ENCODE peak calls at places on chromosome 14, in eight cellular contexts. One of them, this sample, is unnamed.

GRCh38 chr14:44606576-44606975 is 99.5 kb upstream of the FSCB start:
- DNase-seq in activated naive CD8-positive, alpha-beta T cell treated with anti-CD3 and anti-CD28 coated beads, Interleukin-2, amount 10 ng/mL, durations not matched to agents 7 days and 5 days: no peak
- DNase-seq in choroid plexus epithelial cell: no peak
- DNase-seq in stimulated activated CD8-positive, alpha-beta memory T cell treated with anti-CD3 and anti-CD28 coated beads, Interleukin-4, amount 100 ng/mL, for 1 hour: no peak
- DNase-seq in effector memory CD8-positive, alpha-beta T cell: no peak
- DNase-seq in fibroblast of the aortic adventitia: no peak
- DNase-seq in ecto neural progenitor cell: no peak
- DNase-seq in OCI-M1: no peak
- DNase-seq in this sample: no peak

GRCh38 chr14:31510222-31510621 is 22.4 kb upstream of the GPR33 start:
- DNase-seq in choroid plexus epithelial cell: peak
- DNase-seq in stimulated activated CD8-positive, alpha-beta memory T cell treated with anti-CD3 and anti-CD28 coated beads, Interleukin-4, amount 100 ng/mL, for 1 hour: no peak
- DNase-seq in activated naive CD8-positive, alpha-beta T cell treated with anti-CD3 and anti-CD28 coated beads, Interleukin-2, amount 10 ng/mL, durations not matched to agents 7 days and 5 days: no peak
- DNase-seq in effector memory CD8-positive, alpha-beta T cell: no peak
- DNase-seq in ecto neural progenitor cell: no peak
- DNase-seq in fibroblast of the aortic adventitia: peak
- DNase-seq in OCI-M1: peak
- DNase-seq in this sample: no peak

GRCh38 chr14:52333823-52334657 is 19.9 kb downstream of the PTGER2 start:
- DNase-seq in fibroblast of the aortic adventitia: peak
- DNase-seq in OCI-M1: no peak
- DNase-seq in effector memory CD8-positive, alpha-beta T cell: no peak
- DNase-seq in stimulated activated CD8-positive, alpha-beta memory T cell treated with anti-CD3 and anti-CD28 coated beads, Interleukin-4, amount 100 ng/mL, for 1 hour: no peak
- DNase-seq in activated naive CD8-positive, alpha-beta T cell treated with anti-CD3 and anti-CD28 coated beads, Interleukin-2, amount 10 ng/mL, durations not matched to agents 7 days and 5 days: no peak
- DNase-seq in choroid plexus epithelial cell: peak
- DNase-seq in ecto neural progenitor cell: no peak
- DNase-seq in this sample: no peak

GRCh38 chr14:29681308-29681707 is 246.3 kb downstream of the PRKD1 start:
- DNase-seq in fibroblast of the aortic adventitia: no peak
- DNase-seq in ecto neural progenitor cell: no peak
- DNase-seq in activated naive CD8-positive, alpha-beta T cell treated with anti-CD3 and anti-CD28 coated beads, Interleukin-2, amount 10 ng/mL, durations not matched to agents 7 days and 5 days: no peak
- DNase-seq in effector memory CD8-positive, alpha-beta T cell: no peak
- DNase-seq in OCI-M1: no peak
- DNase-seq in stimulated activated CD8-positive, alpha-beta memory T cell treated with anti-CD3 and anti-CD28 coated beads, Interleukin-4, amount 100 ng/mL, for 1 hour: no peak
- DNase-seq in choroid plexus epithelial cell: no peak
- DNase-seq in this sample: no peak

GRCh38 chr14:58296731-58297130 is 1.6 kb upstream of the ARID4A start:
- DNase-seq in activated naive CD8-positive, alpha-beta T cell treated with anti-CD3 and anti-CD28 coated beads, Interleukin-2, amount 10 ng/mL, durations not matched to agents 7 days and 5 days: no peak
- DNase-seq in effector memory CD8-positive, alpha-beta T cell: no peak
- DNase-seq in stimulated activated CD8-positive, alpha-beta memory T cell treated with anti-CD3 and anti-CD28 coated beads, Interleukin-4, amount 100 ng/mL, for 1 hour: no peak
- DNase-seq in choroid plexus epithelial cell: peak
- DNase-seq in fibroblast of the aortic adventitia: peak
- DNase-seq in ecto neural progenitor cell: no peak
- DNase-seq in OCI-M1: peak
- DNase-seq in this sample: no peak

GRCh38 chr14:21089877-21090193 is 8.6 kb downstream of the ZNF219 start:
- DNase-seq in OCI-M1: no peak
- DNase-seq in fibroblast of the aortic adventitia: no peak
- DNase-seq in effector memory CD8-positive, alpha-beta T cell: no peak
- DNase-seq in ecto neural progenitor cell: no peak
- DNase-seq in activated naive CD8-positive, alpha-beta T cell treated with anti-CD3 and anti-CD28 coated beads, Interleukin-2, amount 10 ng/mL, durations not matched to agents 7 days and 5 days: no peak
- DNase-seq in choroid plexus epithelial cell: no peak
- DNase-seq in stimulated activated CD8-positive, alpha-beta memory T cell treated with anti-CD3 and anti-CD28 coated beads, Interleukin-4, amount 100 ng/mL, for 1 hour: no peak
- DNase-seq in this sample: no peak

GRCh38 chr14:91140672-91141071 is 26.8 kb downstream of the DGLUCY start:
- DNase-seq in OCI-M1: peak
- DNase-seq in ecto neural progenitor cell: no peak
- DNase-seq in activated naive CD8-positive, alpha-beta T cell treated with anti-CD3 and anti-CD28 coated beads, Interleukin-2, amount 10 ng/mL, durations not matched to agents 7 days and 5 days: no peak
- DNase-seq in stimulated activated CD8-positive, alpha-beta memory T cell treated with anti-CD3 and anti-CD28 coated beads, Interleukin-4, amount 100 ng/mL, for 1 hour: no peak
- DNase-seq in choroid plexus epithelial cell: peak
- DNase-seq in fibroblast of the aortic adventitia: peak
- DNase-seq in effector memory CD8-positive, alpha-beta T cell: no peak
- DNase-seq in this sample: no peak

GRCh38 chr14:75242546-75243273 is 35.9 kb upstream of the FOS start:
- DNase-seq in choroid plexus epithelial cell: peak
- DNase-seq in stimulated activated CD8-positive, alpha-beta memory T cell treated with anti-CD3 and anti-CD28 coated beads, Interleukin-4, amount 100 ng/mL, for 1 hour: no peak
- DNase-seq in OCI-M1: no peak
- DNase-seq in effector memory CD8-positive, alpha-beta T cell: no peak
- DNase-seq in ecto neural progenitor cell: no peak
- DNase-seq in fibroblast of the aortic adventitia: peak
- DNase-seq in activated naive CD8-positive, alpha-beta T cell treated with anti-CD3 and anti-CD28 coated beads, Interleukin-2, amount 10 ng/mL, durations not matched to agents 7 days and 5 days: no peak
- DNase-seq in this sample: no peak

GRCh38 chr14:91835920-91836843 is 31.2 kb downstream of the TC2N start:
- DNase-seq in choroid plexus epithelial cell: peak
- DNase-seq in OCI-M1: no peak
- DNase-seq in fibroblast of the aortic adventitia: no peak
- DNase-seq in effector memory CD8-positive, alpha-beta T cell: peak
- DNase-seq in activated naive CD8-positive, alpha-beta T cell treated with anti-CD3 and anti-CD28 coated beads, Interleukin-2, amount 10 ng/mL, durations not matched to agents 7 days and 5 days: peak
- DNase-seq in ecto neural progenitor cell: peak
- DNase-seq in stimulated activated CD8-positive, alpha-beta memory T cell treated with anti-CD3 and anti-CD28 coated beads, Interleukin-4, amount 100 ng/mL, for 1 hour: peak
- DNase-seq in this sample: peak

GRCh38 chr14:65168840-65169239 is 66.5 kb upstream of the MAX start:
- DNase-seq in OCI-M1: no peak
- DNase-seq in activated naive CD8-positive, alpha-beta T cell treated with anti-CD3 and anti-CD28 coated beads, Interleukin-2, amount 10 ng/mL, durations not matched to agents 7 days and 5 days: no peak
- DNase-seq in choroid plexus epithelial cell: peak
- DNase-seq in effector memory CD8-positive, alpha-beta T cell: no peak
- DNase-seq in fibroblast of the aortic adventitia: peak
- DNase-seq in ecto neural progenitor cell: no peak
- DNase-seq in stimulated activated CD8-positive, alpha-beta memory T cell treated with anti-CD3 and anti-CD28 coated beads, Interleukin-4, amount 100 ng/mL, for 1 hour: no peak
- DNase-seq in this sample: no peak

GRCh38 chr14:67456732-67457131 is 31.8 kb downstream of the TMEM229B start:
- DNase-seq in activated naive CD8-positive, alpha-beta T cell treated with anti-CD3 and anti-CD28 coated beads, Interleukin-2, amount 10 ng/mL, durations not matched to agents 7 days and 5 days: no peak
- DNase-seq in OCI-M1: no peak
- DNase-seq in ecto neural progenitor cell: no peak
- DNase-seq in effector memory CD8-positive, alpha-beta T cell: no peak
- DNase-seq in stimulated activated CD8-positive, alpha-beta memory T cell treated with anti-CD3 and anti-CD28 coated beads, Interleukin-4, amount 100 ng/mL, for 1 hour: no peak
- DNase-seq in choroid plexus epithelial cell: no peak
- DNase-seq in fibroblast of the aortic adventitia: no peak
- DNase-seq in this sample: no peak

GRCh38 chr14:36766974-36767373 is 105.3 kb downstream of the PAX9 start:
- DNase-seq in ecto neural progenitor cell: no peak
- DNase-seq in OCI-M1: no peak
- DNase-seq in activated naive CD8-positive, alpha-beta T cell treated with anti-CD3 and anti-CD28 coated beads, Interleukin-2, amount 10 ng/mL, durations not matched to agents 7 days and 5 days: no peak
- DNase-seq in choroid plexus epithelial cell: no peak
- DNase-seq in stimulated activated CD8-positive, alpha-beta memory T cell treated with anti-CD3 and anti-CD28 coated beads, Interleukin-4, amount 100 ng/mL, for 1 hour: no peak
- DNase-seq in fibroblast of the aortic adventitia: no peak
- DNase-seq in effector memory CD8-positive, alpha-beta T cell: no peak
- DNase-seq in this sample: no peak

GRCh38 chr14:73634333-73634833 is 10.4 kb upstream of the DNAL1 start:
- DNase-seq in effector memory CD8-positive, alpha-beta T cell: no peak
- DNase-seq in ecto neural progenitor cell: no peak
- DNase-seq in stimulated activated CD8-positive, alpha-beta memory T cell treated with anti-CD3 and anti-CD28 coated beads, Interleukin-4, amount 100 ng/mL, for 1 hour: no peak
- DNase-seq in activated naive CD8-positive, alpha-beta T cell treated with anti-CD3 and anti-CD28 coated beads, Interleukin-2, amount 10 ng/mL, durations not matched to agents 7 days and 5 days: no peak
- DNase-seq in choroid plexus epithelial cell: peak
- DNase-seq in fibroblast of the aortic adventitia: no peak
- DNase-seq in OCI-M1: no peak
- DNase-seq in this sample: peak

GRCh38 chr14:91367173-91368171 is 50.1 kb downstream of the CCDC88C start:
- DNase-seq in ecto neural progenitor cell: no peak
- DNase-seq in effector memory CD8-positive, alpha-beta T cell: peak
- DNase-seq in OCI-M1: no peak
- DNase-seq in activated naive CD8-positive, alpha-beta T cell treated with anti-CD3 and anti-CD28 coated beads, Interleukin-2, amount 10 ng/mL, durations not matched to agents 7 days and 5 days: no peak
- DNase-seq in fibroblast of the aortic adventitia: no peak
- DNase-seq in choroid plexus epithelial cell: peak
- DNase-seq in stimulated activated CD8-positive, alpha-beta memory T cell treated with anti-CD3 and anti-CD28 coated beads, Interleukin-4, amount 100 ng/mL, for 1 hour: no peak
- DNase-seq in this sample: no peak

GRCh38 chr14:44564908-44565307 is 57.8 kb upstream of the FSCB start:
- DNase-seq in OCI-M1: no peak
- DNase-seq in stimulated activated CD8-positive, alpha-beta memory T cell treated with anti-CD3 and anti-CD28 coated beads, Interleukin-4, amount 100 ng/mL, for 1 hour: no peak
- DNase-seq in ecto neural progenitor cell: no peak
- DNase-seq in choroid plexus epithelial cell: no peak
- DNase-seq in effector memory CD8-positive, alpha-beta T cell: no peak
- DNase-seq in fibroblast of the aortic adventitia: peak
- DNase-seq in activated naive CD8-positive, alpha-beta T cell treated with anti-CD3 and anti-CD28 coated beads, Interleukin-2, amount 10 ng/mL, durations not matched to agents 7 days and 5 days: no peak
- DNase-seq in this sample: no peak

GRCh38 chr14:75198291-75198933 is 22.0 kb upstream of the TMED10 start:
- DNase-seq in effector memory CD8-positive, alpha-beta T cell: no peak
- DNase-seq in ecto neural progenitor cell: no peak
- DNase-seq in choroid plexus epithelial cell: peak
- DNase-seq in activated naive CD8-positive, alpha-beta T cell treated with anti-CD3 and anti-CD28 coated beads, Interleukin-2, amount 10 ng/mL, durations not matched to agents 7 days and 5 days: no peak
- DNase-seq in OCI-M1: no peak
- DNase-seq in stimulated activated CD8-positive, alpha-beta memory T cell treated with anti-CD3 and anti-CD28 coated beads, Interleukin-4, amount 100 ng/mL, for 1 hour: no peak
- DNase-seq in fibroblast of the aortic adventitia: peak
- DNase-seq in this sample: no peak

GRCh38 chr14:63852817-63853730 is at the start of gene SYNE2:
- DNase-seq in effector memory CD8-positive, alpha-beta T cell: peak
- DNase-seq in activated naive CD8-positive, alpha-beta T cell treated with anti-CD3 and anti-CD28 coated beads, Interleukin-2, amount 10 ng/mL, durations not matched to agents 7 days and 5 days: peak
- DNase-seq in choroid plexus epithelial cell: peak
- DNase-seq in OCI-M1: peak
- DNase-seq in ecto neural progenitor cell: peak
- DNase-seq in fibroblast of the aortic adventitia: peak
- DNase-seq in stimulated activated CD8-positive, alpha-beta memory T cell treated with anti-CD3 and anti-CD28 coated beads, Interleukin-4, amount 100 ng/mL, for 1 hour: peak
- DNase-seq in this sample: no peak

This sample was measured in C1 segment of cervical spinal cord.